ENCODE peak calls at places on chromosomes 7 and 10, in six cellular contexts. Z, O, L, M, N and I are unnamed samples.

GRCh38 chr7:8295638-8296361 is 33.8 kb upstream of the ICA1 start:
- DNase-seq in O (peak; percentile 56), N (no peak), L (no peak), Z (peak; percentile 80), M (peak; percentile 72), I (peak; percentile 79)

GRCh38 chr7:15764986-15765385 is 78.5 kb upstream of the MEOX2 start:
- DNase-seq in N (no peak), O (no peak), L (no peak), Z (no peak), M (no peak), I (no peak)

GRCh38 chr10:102254426-102254825 is 9.1 kb downstream of the GBF1 start:
- DNase-seq in M (no peak), L (no peak), O (no peak), Z (no peak), N (no peak), I (no peak)

GRCh38 chr10:124087672-124088634 is 5.4 kb downstream of the CHST15 start:
- DNase-seq in N (no peak), M (peak; percentile 49), L (peak; percentile 89), O (no peak), Z (no peak), I (no peak)

GRCh38 chr7:116097365-116098009 is 66.9 kb upstream of the TFEC start:
- DNase-seq in Z (peak; percentile 57), N (no peak), M (no peak), O (no peak), L (no peak), I (no peak)

GRCh38 chr10:109852004-109852717 is 71.2 kb downstream of the XPNPEP1 start:
- DNase-seq in M (peak; percentile 62), Z (peak; percentile 50), L (peak; percentile 83), O (peak; percentile 77), N (peak; percentile 79), I (peak; percentile 70)

GRCh38 chr10:6995846-6996245 is 415.0 kb downstream of the SFMBT2 start:
- DNase-seq in L (no peak), M (no peak), O (no peak), Z (no peak), N (no peak), I (no peak)

GRCh38 chr7:2478387-2478760 is 2.2 kb upstream of the GRIFIN start:
- DNase-seq in N (peak; percentile 76), O (peak; percentile 24), Z (no peak), M (peak; percentile 81), L (peak; percentile 75), I (no peak)

GRCh38 chr7:146781352-146782116 is 664.9 kb downstream of the CNTNAP2 start:
- DNase-seq in L (no peak), M (no peak), N (no peak), Z (no peak), O (peak; percentile 40), I (no peak)

GRCh38 chr10:68142761-68143160 is 33.5 kb downstream of the MYPN start:
- DNase-seq in O (no peak), M (no peak), N (no peak), Z (no peak), L (no peak), I (no peak)

GRCh38 chr7:150402671-150403321 is 23.7 kb downstream of the ZNF775 start:
- DNase-seq in L (peak; percentile 51), Z (peak; percentile 76), N (no peak), O (no peak), M (no peak), I (no peak)

GRCh38 chr7:134757938-134758337 is 21.5 kb upstream of the CALD1 start:
- DNase-seq in Z (no peak), M (no peak), O (no peak), N (no peak), L (no peak), I (no peak)

GRCh38 chr7:131424219-131424822 is 96.6 kb downstream of the MKLN1 start:
- DNase-seq in N (no peak), L (no peak), M (no peak), Z (peak; percentile 9), O (no peak), I (peak; percentile 64)

GRCh38 chr7:89661876-89662275 is 492.4 kb upstream of the STEAP1 start:
- DNase-seq in Z (no peak), N (no peak), O (no peak), L (no peak), M (no peak), I (no peak)

GRCh38 chr7:129825554-129826267 is 127.0 kb downstream of the UBE2H start:
- DNase-seq in M (peak; percentile 85), N (peak; percentile 88), L (peak; percentile 95), Z (peak; percentile 55), O (peak; percentile 89), I (peak; percentile 78)

GRCh38 chr7:98881561-98882315 is 3.4 kb downstream of the TRRAP start:
- DNase-seq in O (no peak), L (no peak), M (no peak), Z (no peak), N (no peak), I (no peak)

GRCh38 chr10:6203331-6204062 is 765 bp downstream of the PFKFB3 start:
- DNase-seq in N (peak; percentile 61), Z (no peak), M (peak; percentile 38), O (peak; percentile 77), L (peak; percentile 84), I (peak; percentile 84)

GRCh38 chr7:33979300-33979806 is 74.0 kb downstream of the BMPER start:
- DNase-seq in L (no peak), M (no peak), O (no peak), Z (no peak), N (no peak), I (no peak)

GRCh38 chr7:15866753-15867152 is 180.3 kb upstream of the MEOX2 start:
- DNase-seq in M (no peak), L (no peak), Z (no peak), O (no peak), N (no peak), I (no peak)

GRCh38 chr10:100518761-100519241 is 860 bp downstream of the SEC31B start:
- DNase-seq in N (no peak), M (peak; percentile 77), O (peak; percentile 56), Z (peak; percentile 65), L (no peak), I (peak; percentile 51)

GRCh38 chr10:126004752-126005151 is 108.4 kb downstream of the FANK1 start:
- DNase-seq in Z (no peak), L (no peak), N (no peak), O (no peak), M (no peak), I (no peak)

GRCh38 chr10:6346621-6347020 is 143.9 kb downstream of the PFKFB3 start:
- DNase-seq in Z (no peak), N (no peak), M (no peak), L (no peak), O (no peak), I (no peak)

GRCh38 chr10:61452229-61452651 is 941 bp downstream of the TMEM26 start:
- DNase-seq in N (peak; percentile 29), L (no peak), Z (no peak), O (peak; percentile 70), M (peak; percentile 15), I (no peak)

GRCh38 chr10:24495666-24496065 is 228.0 kb downstream of the ARHGAP21 start:
- DNase-seq in L (no peak), N (no peak), M (no peak), O (no peak), Z (no peak), I (no peak)

GRCh38 chr10:102420443-102420809 is 210 bp upstream of the FBXL15 start:
- DNase-seq in O (no peak), M (peak; percentile 82), L (no peak), N (no peak), Z (no peak), I (peak; percentile 91)

GRCh38 chr7:129489491-129489890 is 12.8 kb upstream of the SMKR1 start:
- DNase-seq in L (no peak), N (no peak), Z (peak; percentile 12), M (no peak), O (no peak), I (no peak)

GRCh38 chr10:79138449-79139123 is 69.8 kb downstream of the ZMIZ1 start:
- DNase-seq in Z (no peak), O (no peak), L (no peak), N (no peak), M (no peak), I (no peak)
- H3K4me1 ChIP-seq in Z (peaks cover 28% of the 10 kb centered on the region), O (peaks cover 2% of the 10 kb centered on the region), L (peaks cover 71% of the 10 kb centered on the region), N (peaks cover 44% of the 10 kb centered on the region), M (peaks cover 5% of the 10 kb centered on the region), I (peaks cover 53% of the 10 kb centered on the region)

GRCh38 chr10:12638781-12639180 is 289.4 kb downstream of the CAMK1D start:
- DNase-seq in Z (no peak), M (no peak), O (no peak), N (no peak), L (no peak), I (no peak)
- H3K4me1 ChIP-seq in Z (no peaks in the 10 kb centered on the region), M (no peaks in the 10 kb centered on the region), O (no peaks in the 10 kb centered on the region), N (no peaks in the 10 kb centered on the region), L (no peaks in the 10 kb centered on the region), I (no peaks in the 10 kb centered on the region)

GRCh38 chr10:22658745-22659410 is 55.5 kb downstream of the PIP4K2A start:
- DNase-seq in O (no peak), M (no peak), N (no peak), L (no peak), Z (peak; percentile 3), I (no peak)

GRCh38 chr10:22656056-22656455 is 58.3 kb downstream of the PIP4K2A start:
- DNase-seq in Z (no peak), L (no peak), N (no peak), O (no peak), M (no peak), I (no peak)

GRCh38 chr10:22657028-22657427 is 57.4 kb downstream of the PIP4K2A start:
- DNase-seq in M (no peak), L (no peak), Z (no peak), O (no peak), N (no peak), I (no peak)

GRCh38 chr10:22659901-22660300 is 54.5 kb downstream of the PIP4K2A start:
- DNase-seq in L (no peak), Z (no peak), O (no peak), M (no peak), N (no peak), I (no peak)

DNA sequence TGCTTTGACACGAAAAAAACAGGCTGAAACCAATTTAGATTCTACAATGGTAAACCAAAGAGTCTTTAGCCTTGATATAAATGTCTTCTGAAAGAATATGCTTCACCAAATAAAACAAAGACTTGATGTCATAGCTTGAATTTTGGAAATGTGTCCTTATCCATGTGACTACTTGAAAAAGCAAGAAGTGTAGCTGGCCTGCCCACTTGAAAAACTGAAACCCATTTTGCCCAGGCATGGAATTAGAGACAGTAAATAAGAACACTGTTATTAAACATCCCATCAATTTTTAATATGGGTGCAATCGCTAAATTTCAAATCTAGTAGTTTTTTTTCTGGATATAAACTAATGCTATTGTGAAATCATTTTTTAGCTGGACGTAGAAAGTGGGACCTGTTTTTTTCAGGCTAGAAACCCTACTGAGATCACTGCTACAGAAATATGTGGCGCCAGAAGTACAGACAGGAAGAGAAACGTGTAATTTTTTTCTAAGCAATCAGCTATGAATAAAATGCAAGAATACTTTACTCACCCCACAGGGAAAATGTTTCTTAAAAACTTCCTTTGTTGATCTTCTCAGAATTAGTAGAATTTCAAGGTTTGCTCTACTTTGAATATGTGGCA is 56.7 kb downstream of the PIP4K2A start:
- DNase-seq in L (no peak), N (no peak), O (no peak), Z (no peak), M (no peak), I (no peak)
- H3K4me1 ChIP-seq in L (peaks cover 50% of the 10 kb centered on the region), N (no peaks in the 10 kb centered on the region), O (peaks cover 8% of the 10 kb centered on the region), Z (peaks cover 29% of the 10 kb centered on the region), M (peaks cover 6% of the 10 kb centered on the region), I (no peaks in the 10 kb centered on the region)

GRCh38 chr7:51428226-51428887 is 111.7 kb upstream of the COBL start:
- DNase-seq in O (no peak), Z (no peak), N (no peak), L (no peak), M (no peak), I (no peak)
- H3K4me1 ChIP-seq in O (no peaks in the 10 kb centered on the region), Z (no peaks in the 10 kb centered on the region), N (no peaks in the 10 kb centered on the region), L (no peaks in the 10 kb centered on the region), M (no peaks in the 10 kb centered on the region), I (no peaks in the 10 kb centered on the region)

GRCh38 chr7:42156541-42156865 is 80.5 kb downstream of the GLI3 start:
- DNase-seq in M (peak; percentile 9), N (no peak), Z (no peak), L (no peak), O (no peak), I (no peak)
- H3K4me1 ChIP-seq in M (no peaks in the 10 kb centered on the region), N (peaks cover 18% of the 10 kb centered on the region), Z (peaks cover 7% of the 10 kb centered on the region), L (peaks cover 8% of the 10 kb centered on the region), O (peaks cover 2% of the 10 kb centered on the region), I (no peaks in the 10 kb centered on the region)